ENCODE peak calls at places on chromosome 14, in six cellular contexts. Q is heart left ventricle, I is hepatocyte, L is ascending aorta, V is fibroblast of lung, E is bronchial epithelial cell. R is an unnamed sample. For H3K36me3 and H3K27me3, the result is how much of the 10 kb centered on the place peaks cover.

GRCh38 chr14:33655421-33655820 is 295.5 kb downstream of the EGLN3 start:
- DNase-seq in E (peak), Q (no peak), I (no peak), V (no peak), L (no peak), R (no peak)

GRCh38 chr14:56471056-56471455 is 108.5 kb upstream of the TMEM260 start:
- DNase-seq in V (no peak), L (no peak), Q (no peak), E (no peak), I (no peak), R (no peak)

GRCh38 chr14:70704960-70705359 is 63.2 kb downstream of the TTC9 start:
- DNase-seq in E (no peak), I (no peak), V (no peak), L (no peak), Q (no peak), R (no peak)

GRCh38 chr14:30115756-30116155 is 188.1 kb upstream of the PRKD1 start:
- DNase-seq in L (no peak), E (no peak), Q (no peak), I (no peak), V (no peak), R (peak)

GRCh38 chr14:74169906-74170305 is 69.3 kb upstream of the VSX2 start:
- DNase-seq in I (no peak), V (no peak), E (no peak), L (no peak), Q (no peak), R (no peak)

GRCh38 chr14:57979376-57980048 is 113.6 kb upstream of the SLC35F4 start:
- DNase-seq in L (no peak), V (no peak), I (no peak), Q (no peak), E (no peak), R (no peak)

GRCh38 chr14:33210304-33210703 is 271.6 kb downstream of the NPAS3 start:
- DNase-seq in I (peak), L (no peak), V (peak), Q (no peak), E (peak), R (peak)

GRCh38 chr14:104267895-104268294 is 129.5 kb downstream of the KIF26A start:
- DNase-seq in V (no peak), E (no peak), Q (peak), L (peak), I (no peak), R (peak)

GRCh38 chr14:95482967-95483842 is 33.2 kb downstream of the SYNE3 start:
- DNase-seq in E (peak), V (peak), L (peak), I (peak), Q (peak), R (no peak)

GRCh38 chr14:104976198-104977007 is 1.8 kb downstream of the AHNAK2 start:
- DNase-seq in E (peak), L (peak), V (peak), Q (peak), I (peak), R (peak)

GRCh38 chr14:74616507-74616906 is 4.5 kb upstream of the LTBP2 start:
- DNase-seq in L (peak), V (peak), I (peak), E (peak), Q (no peak), R (no peak)

GRCh38 chr14:98177551-98177950 is 1094.4 kb downstream of the BCL11B start:
- DNase-seq in L (no peak), E (no peak), Q (no peak), I (no peak), V (no peak), R (no peak)

DNA sequence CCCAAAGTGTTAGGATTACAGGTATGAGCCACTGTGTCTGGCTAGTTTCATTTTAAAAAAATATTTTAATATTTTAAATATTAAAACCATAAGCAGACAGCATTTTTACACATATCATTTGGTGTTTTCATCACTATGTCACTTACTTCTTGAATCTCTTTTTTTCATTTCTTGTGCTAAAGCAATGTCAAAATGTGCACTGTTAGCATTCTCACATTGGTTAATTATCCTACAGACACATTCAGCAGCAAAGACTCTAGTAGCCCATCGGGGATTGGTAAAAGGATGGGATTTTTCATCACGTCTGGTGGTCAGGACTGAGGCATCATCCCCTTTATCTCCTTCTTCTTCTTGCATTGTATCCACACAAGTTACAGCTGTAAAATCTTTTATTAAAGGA is 96.9 kb downstream of the HEATR5A start:
- DNase-seq in I (no peak), L (no peak), Q (no peak), E (no peak), V (no peak), R (no peak)
- H3K4me3 ChIP-seq in I (no peak), L (no peak), Q (no peak), E (no peak), V (no peak), R (no peak)

GRCh38 chr14:24438198-24439095 is 4.1 kb downstream of the SDR39U1 start:
- DNase-seq in V (no peak), E (no peak), L (no peak), Q (no peak), I (no peak), R (no peak)

GRCh38 chr14:24439830-24440605 is 2.6 kb downstream of the SDR39U1 start:
- DNase-seq in Q (no peak), V (no peak), E (no peak), L (no peak), I (no peak), R (no peak)

GRCh38 chr14:24437736-24438067 is 4.9 kb downstream of the SDR39U1 start:
- DNase-seq in I (no peak), E (no peak), L (no peak), Q (no peak), V (no peak), R (no peak)

GRCh38 chr14:24440606-24441399 is 1.8 kb downstream of the SDR39U1 start:
- DNase-seq in V (no peak), I (no peak), Q (no peak), L (no peak), E (no peak), R (no peak)

DNA sequence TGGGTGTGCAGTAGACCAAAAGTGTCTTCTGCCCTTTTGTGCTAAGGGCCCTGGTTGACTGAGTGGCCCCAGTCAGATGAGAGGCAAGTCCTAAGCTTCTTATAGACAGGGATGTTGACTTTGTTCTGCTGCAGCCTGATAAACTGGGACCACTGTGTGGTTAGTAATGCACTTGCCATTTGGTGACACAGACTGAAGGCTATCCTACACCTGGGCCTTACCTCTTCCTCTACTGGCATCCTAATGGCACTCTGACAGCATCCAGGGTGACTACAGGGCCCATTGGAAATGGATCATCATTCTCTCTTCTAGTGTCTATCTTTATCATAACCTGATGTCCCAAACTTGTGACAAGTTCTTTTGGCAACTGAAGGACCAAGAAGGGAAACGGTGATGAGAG is 3.3 kb downstream of the SDR39U1 start:
- DNase-seq in L (no peak), V (no peak), E (no peak), Q (no peak), I (no peak), R (no peak)
- H3K36me3 ChIP-seq in L (under half), V (under half), E (under half), Q (under half), I (under half), R (under half)

GRCh38 chr14:102924632-102925588 is 2.4 kb downstream of the AMN start:
- DNase-seq in E (no peak), L (no peak), V (no peak), I (no peak), Q (no peak), R (peak)
- H3K27me3 ChIP-seq in E (under half), L (under half), V (half or more), I (under half), Q (half or more), R (under half)

GRCh38 chr14:84085493-84085892 is 1444.5 kb upstream of the FLRT2 start:
- DNase-seq in I (no peak), V (no peak), Q (no peak), E (no peak), L (no peak), R (no peak)
- H3K4me3 ChIP-seq in I (no peak), V (no peak), Q (no peak), E (no peak), L (no peak), R (no peak)

GRCh38 chr14:77556946-77557345 is 58.3 kb upstream of the ISM2 start:
- DNase-seq in Q (no peak), I (no peak), E (no peak), V (no peak), L (no peak), R (no peak)

GRCh38 chr14:77559381-77559780 is 57.1 kb downstream of the SPTLC2 start:
- DNase-seq in L (no peak), E (no peak), V (no peak), I (no peak), Q (no peak), R (no peak)

GRCh38 chr14:77554207-77554606 is 55.6 kb upstream of the ISM2 start:
- DNase-seq in I (no peak), V (no peak), Q (no peak), L (no peak), E (no peak), R (no peak)

GRCh38 chr14:77557391-77557790 is 58.8 kb upstream of the ISM2 start:
- DNase-seq in I (no peak), L (no peak), E (no peak), Q (no peak), V (no peak), R (no peak)

DNA sequence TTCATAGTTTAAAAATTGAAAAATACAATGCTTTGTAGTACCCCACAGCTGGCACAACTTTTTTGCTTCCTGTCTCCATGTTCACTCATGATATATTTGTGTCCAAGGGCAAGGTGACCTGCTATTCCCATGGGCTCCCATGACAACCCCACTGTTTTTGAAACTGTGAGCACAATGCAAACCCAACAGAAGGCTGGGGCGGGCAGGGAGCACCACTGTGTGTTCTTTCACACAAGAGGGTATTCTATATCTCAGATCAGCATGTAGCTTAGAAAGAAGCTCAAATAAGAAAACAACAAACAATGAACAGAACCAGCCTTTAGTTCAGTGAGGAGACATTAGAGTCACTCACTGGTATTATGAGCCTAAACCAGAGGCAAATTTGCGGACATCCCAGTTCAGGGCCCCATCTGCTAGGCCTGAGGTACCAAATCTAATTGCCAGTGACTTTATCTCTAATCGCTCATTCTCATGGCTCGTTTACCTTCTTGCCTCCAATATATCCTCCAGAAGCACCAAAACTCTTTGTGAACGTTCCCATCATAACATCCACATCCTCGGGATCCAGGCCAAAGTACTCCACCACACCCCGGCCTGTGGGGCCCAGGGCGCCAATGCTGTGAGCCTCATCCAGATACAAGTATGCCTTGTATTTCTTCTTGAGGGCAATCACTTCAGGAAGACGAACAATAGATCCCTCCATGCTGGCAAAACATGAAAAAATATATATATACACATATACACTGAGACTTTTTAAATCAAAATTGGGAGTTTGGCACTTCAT is 56.4 kb upstream of the ISM2 start:
- DNase-seq in V (no peak), L (no peak), Q (no peak), E (no peak), I (no peak), R (no peak)
- H3K36me3 ChIP-seq in V (under half), L (under half), Q (under half), E (under half), I (under half), R (under half)

GRCh38 chr14:28765907-28766504 is 581 bp upstream of the FOXG1 start:
- DNase-seq in L (no peak), V (no peak), E (no peak), Q (no peak), I (peak), R (peak)

GRCh38 chr14:28766505-28767238 is at the start of gene FOXG1:
- DNase-seq in Q (no peak), I (no peak), V (no peak), L (no peak), E (no peak), R (peak)

GRCh38 chr14:28767239-28767850 is 758 bp downstream of the FOXG1 start:
- DNase-seq in E (no peak), V (no peak), L (no peak), Q (no peak), I (no peak), R (peak)

GRCh38 chr14:28763914-28764848 is 2.4 kb upstream of the FOXG1 start:
- DNase-seq in Q (no peak), I (no peak), L (no peak), E (no peak), V (no peak), R (peak)

GRCh38 chr14:28765169-28765906 is 1.2 kb upstream of the FOXG1 start:
- DNase-seq in I (no peak), E (no peak), V (no peak), L (no peak), Q (no peak), R (no peak)
- H3K27me3 ChIP-seq in I (half or more), E (half or more), V (half or more), L (under half), Q (half or more), R (half or more)

R was measured in H7.